ENCODE peak calls at places on chromosome 12, in five cellular contexts. B is uterus, A is suprapubic skin, R is heart left ventricle, M is transverse colon. I is an unnamed sample. For H3K4me1, the result is how much of the 10 kb centered on the place peaks cover.

GRCh38 chr12:39884616-39885125 is 221.2 kb downstream of the SLC2A13 start:
- DNase-seq in B (no peak), M (no peak), R (no peak), A (no peak), I (no peak)

GRCh38 chr12:94930772-94931171 is 72.7 kb downstream of the NDUFA12 start:
- DNase-seq in A (no peak), M (no peak), R (no peak), B (no peak), I (no peak)

GRCh38 chr12:108967869-108968540 is 52.9 kb downstream of the SVOP start:
- DNase-seq in A (no peak), R (peak), B (no peak), M (no peak), I (no peak)

GRCh38 chr12:132248439-132249157 is 80.8 kb downstream of the GALNT9 start:
- DNase-seq in R (no peak), M (no peak), A (no peak), B (no peak), I (no peak)

GRCh38 chr12:65988596-65988995 is 142.0 kb downstream of the LLPH start:
- DNase-seq in R (no peak), B (no peak), A (no peak), M (no peak), I (no peak)

GRCh38 chr12:115438314-115438713 is 754.3 kb upstream of the TBX3 start:
- DNase-seq in M (no peak), A (no peak), R (no peak), B (no peak), I (no peak)

GRCh38 chr12:99386907-99387306 is 260.6 kb upstream of the GARIN6 start:
- DNase-seq in M (no peak), B (no peak), R (no peak), A (no peak), I (no peak)

GRCh38 chr12:6367065-6367968 is 8.0 kb downstream of the SCNN1A start:
- DNase-seq in M (no peak), A (no peak), B (no peak), R (no peak), I (no peak)

GRCh38 chr12:100927825-100928224 is 133.2 kb downstream of the ANO4 start:
- DNase-seq in R (no peak), B (no peak), M (no peak), A (no peak), I (no peak)

GRCh38 chr12:39378346-39378745 is 64.6 kb downstream of the KIF21A start:
- DNase-seq in A (no peak), M (no peak), R (no peak), B (no peak), I (no peak)

GRCh38 chr12:18799561-18799960 is 61.6 kb downstream of the CAPZA3 start:
- DNase-seq in A (no peak), M (no peak), R (no peak), B (no peak), I (no peak)

GRCh38 chr12:64824500-64825142 is at the start of gene TBC1D30:
- DNase-seq in B (peak), A (no peak), R (peak), M (no peak), I (peak)

GRCh38 chr12:47014474-47014873 is 64.9 kb upstream of the PCED1B start:
- DNase-seq in R (no peak), A (no peak), M (no peak), B (no peak), I (no peak)

GRCh38 chr12:108043750-108044149 is 85.3 kb upstream of the WSCD2 start:
- DNase-seq in R (no peak), A (no peak), B (no peak), M (no peak), I (no peak)

GRCh38 chr12:56160894-56161667 is 2.9 kb downstream of the MYL6 start:
- DNase-seq in A (no peak), M (no peak), B (no peak), R (no peak), I (no peak)

GRCh38 chr12:56162468-56163290 is 4.5 kb downstream of the MYL6 start:
- DNase-seq in M (no peak), B (no peak), A (no peak), R (no peak), I (no peak)

GRCh38 chr12:56163533-56164344 is 5.6 kb downstream of the MYL6 start:
- DNase-seq in B (no peak), A (no peak), M (no peak), R (no peak), I (no peak)

GRCh38 chr12:56160160-56160763 is 2.1 kb downstream of the MYL6 start:
- DNase-seq in A (no peak), B (no peak), R (no peak), M (peak), I (no peak)

DNA sequence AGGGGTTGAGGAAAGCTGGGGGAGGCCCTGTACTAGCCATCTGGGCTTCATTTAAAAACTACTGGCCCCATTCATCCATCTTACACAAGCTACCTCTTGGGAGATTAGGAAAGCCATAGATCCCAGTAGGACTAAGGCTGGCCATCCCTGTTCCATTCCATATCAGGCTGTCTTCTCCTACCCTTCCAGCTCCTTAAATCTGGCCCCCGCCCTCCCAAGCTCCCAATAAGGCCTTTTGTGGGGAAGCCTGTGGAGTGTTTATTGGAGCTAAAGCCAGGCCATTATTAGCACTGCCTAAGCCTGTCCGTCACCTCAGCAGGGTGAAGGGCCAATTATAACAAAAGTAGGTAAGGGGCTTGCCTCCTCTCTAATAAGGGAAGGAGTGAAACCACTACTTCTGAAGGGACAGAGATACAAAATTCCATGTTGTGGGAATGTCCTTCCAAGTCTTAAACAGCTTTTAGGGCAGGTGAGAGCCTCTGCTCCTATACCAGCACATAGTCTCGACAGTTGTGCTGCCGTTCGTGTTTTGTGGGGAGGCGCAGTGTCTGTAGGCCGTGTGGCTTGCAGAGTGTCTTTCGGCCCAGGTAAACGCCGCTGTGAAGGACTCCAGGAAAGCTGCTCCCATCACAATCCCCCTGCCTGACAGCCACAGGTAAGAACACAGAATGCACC is 3.7 kb downstream of the MYL6 start:
- DNase-seq in M (no peak), B (no peak), A (no peak), R (no peak), I (no peak)
- TF ChIP-seq POLR2A in M (no peak), B (no peak), A (no peak), R (no peak), I (no peak)

GRCh38 chr12:759628-760027 is 7.2 kb downstream of the WNK1 start:
- DNase-seq in M (no peak), A (no peak), R (no peak), B (no peak), I (no peak)

GRCh38 chr12:765861-766260 is 13.5 kb downstream of the WNK1 start:
- DNase-seq in M (no peak), A (no peak), B (no peak), R (no peak), I (no peak)

GRCh38 chr12:761276-761675 is 8.9 kb downstream of the WNK1 start:
- DNase-seq in M (no peak), R (no peak), B (no peak), A (no peak), I (no peak)
- H3K4me1 ChIP-seq in M (under half), R (half or more), B (under half), A (half or more), I (under half)

GRCh38 chr12:124150176-124150575 is 144.7 kb upstream of the RFLNA start:
- DNase-seq in B (no peak), A (no peak), M (no peak), R (no peak), I (no peak)

GRCh38 chr12:124149287-124149686 is 145.6 kb upstream of the RFLNA start:
- DNase-seq in A (no peak), B (no peak), R (no peak), M (no peak), I (no peak)

GRCh38 chr12:124147579-124147978 is 147.3 kb upstream of the RFLNA start:
- DNase-seq in A (no peak), R (no peak), B (no peak), M (no peak), I (no peak)

GRCh38 chr12:124148481-124148880 is 146.4 kb upstream of the RFLNA start:
- DNase-seq in R (no peak), M (no peak), A (no peak), B (no peak), I (no peak)

GRCh38 chr12:124147030-124147429 is 147.9 kb upstream of the RFLNA start:
- DNase-seq in A (no peak), B (no peak), R (no peak), M (no peak), I (no peak)
- H3K27ac ChIP-seq in A (no peak), B (no peak), R (no peak), M (no peak), I (no peak)

GRCh38 chr12:42325776-42326465 is at the start of the genes PPHLN1 and ZCRB1:
- DNase-seq in R (peak), A (peak), B (peak), M (peak), I (peak)
- TF ChIP-seq POLR2A in R (no peak), A (no peak), B (peak), M (peak), I (peak)

GRCh38 chr12:113071427-113072112 is 15.0 kb downstream of the DTX1 start:
- DNase-seq in B (no peak), A (no peak), M (no peak), R (no peak), I (peak)
- H3K4me1 ChIP-seq in B (under half), A (under half), M (under half), R (under half), I (under half)

DNA sequence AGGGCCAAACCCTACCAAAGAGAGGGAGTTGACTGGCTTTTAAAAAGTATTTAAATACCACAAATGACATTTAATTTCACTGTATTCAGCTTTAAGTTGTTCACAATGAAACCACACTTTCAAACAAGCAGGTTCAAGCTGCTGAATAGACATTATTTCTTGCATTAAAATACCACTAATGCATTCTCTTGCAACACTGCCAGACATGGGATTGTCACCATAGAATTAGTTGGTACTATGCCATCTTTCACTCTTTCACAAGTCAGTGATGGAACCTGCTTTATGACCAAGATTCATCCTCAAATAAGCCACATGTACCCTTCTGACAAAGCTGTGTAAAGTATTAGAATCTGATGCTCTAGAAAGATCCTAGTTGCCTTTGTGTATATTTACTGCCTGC is 239.4 kb downstream of the PAWR start:
- DNase-seq in B (no peak), M (no peak), R (no peak), A (no peak), I (no peak)
- H3K27ac ChIP-seq in B (peak), M (peak), R (peak), A (peak), I (no peak)

GRCh38 chr12:49662998-49663843 is 39.9 kb downstream of the PRPF40B start:
- DNase-seq in A (no peak), R (peak), B (peak), M (peak), I (peak)
- TF ChIP-seq POLR2A in A (no peak), R (no peak), B (no peak), M (no peak), I (no peak)

GRCh38 chr12:53050426-53051057 is 677 bp downstream of the TNS2 start:
- DNase-seq in R (no peak), B (no peak), M (peak), A (no peak), I (no peak)
- H3K4me1 ChIP-seq in R (half or more), B (under half), M (half or more), A (half or more), I (under half)

GRCh38 chr12:105222726-105223357 is 13.1 kb downstream of the APPL2 start:
- DNase-seq in M (no peak), B (no peak), R (no peak), A (no peak), I (no peak)

GRCh38 chr12:105221588-105222325 is 14.2 kb downstream of the APPL2 start:
- DNase-seq in M (no peak), B (no peak), R (no peak), A (no peak), I (peak)

GRCh38 chr12:105223358-105223840 is 12.6 kb downstream of the APPL2 start:
- DNase-seq in R (no peak), B (no peak), A (no peak), M (no peak), I (no peak)

GRCh38 chr12:105220929-105221290 is 15.1 kb downstream of the APPL2 start:
- DNase-seq in B (no peak), R (no peak), A (no peak), M (no peak), I (no peak)

DNA sequence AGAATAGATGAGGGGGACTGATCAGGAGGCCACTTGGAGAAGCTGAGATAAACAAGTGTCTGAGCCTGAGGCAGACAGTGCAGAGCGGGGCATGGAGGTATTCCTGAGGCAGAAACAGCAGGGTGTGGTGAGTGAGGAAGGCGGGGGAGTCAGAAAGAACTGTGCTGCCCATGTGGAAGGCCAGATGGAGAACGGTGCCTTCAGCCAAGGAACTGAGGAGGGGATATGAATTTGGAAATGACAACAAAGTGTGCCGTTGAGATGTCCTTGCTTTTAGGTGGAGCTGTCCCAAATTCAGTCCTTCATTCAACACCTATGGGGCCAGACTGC is 13.7 kb downstream of the APPL2 start:
- DNase-seq in M (no peak), A (no peak), B (no peak), R (no peak), I (no peak)
- H3K27ac ChIP-seq in M (no peak), A (no peak), B (peak), R (no peak), I (no peak)

I was measured in right lobe of liver.